ENCODE peak calls at places on chromosomes 2 and 18, in four cellular contexts. One of them, this sample, is unnamed.

GRCh38 chr18:21112140-21112473 is 494 bp upstream of the ROCK1 start:
- DNase-seq in mesendoderm: no peak
- DNase-seq in spleen: peak; percentile 93
- DNase-seq in keratinocyte: no peak
- DNase-seq in this sample: no peak

GRCh38 chr2:239273280-239274234 is 127.3 kb downstream of the HDAC4 start:
- DNase-seq in mesendoderm: no peak
- DNase-seq in spleen: peak; percentile 87
- DNase-seq in keratinocyte: no peak
- DNase-seq in this sample: no peak

GRCh38 chr2:131635576-131635975 is 107.9 kb downstream of the CCDC74A start:
- DNase-seq in mesendoderm: no peak
- DNase-seq in spleen: no peak
- DNase-seq in keratinocyte: no peak
- DNase-seq in this sample: no peak

GRCh38 chr2:234823877-234824376 is 127.9 kb upstream of the SH3BP4 start:
- DNase-seq in mesendoderm: no peak
- DNase-seq in spleen: no peak
- DNase-seq in keratinocyte: no peak
- DNase-seq in this sample: peak; percentile 55

GRCh38 chr18:2903006-2903405 is 56.2 kb downstream of the EMILIN2 start:
- DNase-seq in mesendoderm: no peak
- DNase-seq in spleen: no peak
- DNase-seq in keratinocyte: no peak
- DNase-seq in this sample: no peak

GRCh38 chr2:7961550-7961949 is 720.3 kb upstream of the ID2 start:
- DNase-seq in mesendoderm: no peak
- DNase-seq in spleen: no peak
- DNase-seq in keratinocyte: no peak
- DNase-seq in this sample: no peak

GRCh38 chr2:45888167-45888566 is 236.7 kb downstream of the PRKCE start:
- DNase-seq in mesendoderm: no peak
- DNase-seq in spleen: no peak
- DNase-seq in keratinocyte: no peak
- DNase-seq in this sample: no peak

GRCh38 chr2:127675335-127676261 is at the start of gene LIMS2:
- DNase-seq in mesendoderm: peak; percentile 50
- DNase-seq in spleen: peak; percentile 78
- DNase-seq in keratinocyte: no peak
- DNase-seq in this sample: no peak

GRCh38 chr2:69762513-69763494 is 20.9 kb downstream of the ANXA4 start:
- DNase-seq in mesendoderm: no peak
- DNase-seq in spleen: no peak
- DNase-seq in keratinocyte: no peak
- DNase-seq in this sample: no peak

GRCh38 chr2:150607471-150607870 is 120.0 kb upstream of the RND3 start:
- DNase-seq in mesendoderm: no peak
- DNase-seq in spleen: no peak
- DNase-seq in keratinocyte: no peak
- DNase-seq in this sample: no peak

GRCh38 chr2:109066917-109067828 is 61.8 kb upstream of the SH3RF3 start:
- DNase-seq in mesendoderm: peak; percentile 46
- DNase-seq in spleen: peak; percentile 42
- DNase-seq in keratinocyte: no peak
- DNase-seq in this sample: no peak

GRCh38 chr18:3869848-3870247 is 419.9 kb downstream of the TGIF1 start:
- DNase-seq in mesendoderm: peak; percentile 66
- DNase-seq in spleen: no peak
- DNase-seq in keratinocyte: no peak
- DNase-seq in this sample: no peak

GRCh38 chr18:54163458-54163857 is 61.0 kb downstream of the MBD2 start:
- DNase-seq in mesendoderm: no peak
- DNase-seq in spleen: no peak
- DNase-seq in keratinocyte: no peak
- DNase-seq in this sample: no peak

GRCh38 chr2:22450831-22451230 is 934.1 kb upstream of the KLHL29 start:
- DNase-seq in mesendoderm: no peak
- DNase-seq in spleen: no peak
- DNase-seq in keratinocyte: no peak
- DNase-seq in this sample: no peak

GRCh38 chr18:7740815-7741214 is 173.7 kb downstream of the PTPRM start:
- DNase-seq in mesendoderm: peak; percentile 63
- DNase-seq in spleen: no peak
- DNase-seq in keratinocyte: no peak
- DNase-seq in this sample: no peak

GRCh38 chr2:37588316-37588777 is 83.1 kb downstream of the CDC42EP3 start:
- DNase-seq in mesendoderm: no peak
- DNase-seq in spleen: no peak
- DNase-seq in keratinocyte: no peak
- DNase-seq in this sample: no peak
- H3K4me1 ChIP-seq in mesendoderm: peaks cover 2% of the 10 kb centered on the region
- H3K4me1 ChIP-seq in spleen: peaks cover 18% of the 10 kb centered on the region
- H3K4me1 ChIP-seq in keratinocyte: peaks cover 68% of the 10 kb centered on the region
- H3K4me1 ChIP-seq in this sample: peaks cover 13% of the 10 kb centered on the region

GRCh38 chr2:219517954-219518778 is 3.9 kb downstream of the ASIC4 start:
- DNase-seq in mesendoderm: no peak
- DNase-seq in spleen: no peak
- DNase-seq in keratinocyte: no peak
- DNase-seq in this sample: no peak
- H3K4me1 ChIP-seq in mesendoderm: peaks cover 7% of the 10 kb centered on the region
- H3K4me1 ChIP-seq in spleen: peaks cover 6% of the 10 kb centered on the region
- H3K4me1 ChIP-seq in keratinocyte: peaks cover 8% of the 10 kb centered on the region
- H3K4me1 ChIP-seq in this sample: no peaks in the 10 kb centered on the region

GRCh38 chr18:75275226-75275625 is 64.6 kb downstream of the TSHZ1 start:
- DNase-seq in mesendoderm: no peak
- DNase-seq in spleen: no peak
- DNase-seq in keratinocyte: no peak
- DNase-seq in this sample: no peak
- H3K4me1 ChIP-seq in mesendoderm: no peaks in the 10 kb centered on the region
- H3K4me1 ChIP-seq in spleen: no peaks in the 10 kb centered on the region
- H3K4me1 ChIP-seq in keratinocyte: no peaks in the 10 kb centered on the region
- H3K4me1 ChIP-seq in this sample: peaks cover 10% of the 10 kb centered on the region

GRCh38 chr2:134124047-134124753 is 129.7 kb upstream of the MGAT5 start:
- DNase-seq in mesendoderm: no peak
- DNase-seq in spleen: no peak
- DNase-seq in keratinocyte: no peak
- DNase-seq in this sample: no peak

GRCh38 chr2:134128746-134129145 is 125.1 kb upstream of the MGAT5 start:
- DNase-seq in mesendoderm: no peak
- DNase-seq in spleen: no peak
- DNase-seq in keratinocyte: no peak
- DNase-seq in this sample: no peak

GRCh38 chr2:134131681-134132486 is 122.0 kb upstream of the MGAT5 start:
- DNase-seq in mesendoderm: no peak
- DNase-seq in spleen: no peak
- DNase-seq in keratinocyte: peak; percentile 93
- DNase-seq in this sample: no peak

GRCh38 chr2:134129900-134130537 is 123.9 kb upstream of the MGAT5 start:
- DNase-seq in mesendoderm: no peak
- DNase-seq in spleen: no peak
- DNase-seq in keratinocyte: no peak
- DNase-seq in this sample: no peak

DNA sequence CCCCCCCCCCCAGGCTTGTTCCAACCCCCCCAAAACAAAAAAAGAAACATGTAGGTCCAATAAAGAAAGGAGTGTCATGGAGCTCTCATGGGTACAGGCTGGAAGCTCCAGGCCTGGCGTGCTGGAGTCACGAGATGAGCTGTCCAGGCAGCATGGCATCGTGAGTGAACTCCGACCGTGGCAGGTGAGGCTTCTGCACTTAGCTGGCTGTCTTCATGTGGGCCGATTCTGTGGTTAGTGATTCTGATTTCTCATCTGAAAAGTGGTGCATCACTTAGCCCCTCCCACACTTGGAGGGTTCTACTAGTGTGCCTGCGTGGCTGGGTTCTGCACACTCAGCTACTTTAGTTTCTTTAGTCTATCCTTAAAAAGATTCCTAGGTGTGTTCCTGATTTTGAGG is 126.4 kb upstream of the MGAT5 start:
- DNase-seq in mesendoderm: no peak
- DNase-seq in spleen: no peak
- DNase-seq in keratinocyte: no peak
- DNase-seq in this sample: no peak
- H3K4me1 ChIP-seq in mesendoderm: no peaks in the 10 kb centered on the region
- H3K4me1 ChIP-seq in spleen: peaks cover 42% of the 10 kb centered on the region
- H3K4me1 ChIP-seq in keratinocyte: peaks cover 20% of the 10 kb centered on the region
- H3K4me1 ChIP-seq in this sample: peaks cover 10% of the 10 kb centered on the region

GRCh38 chr18:75204978-75205759 is 3.8 kb downstream of the PTGR3 start:
- DNase-seq in mesendoderm: peak; percentile 37
- DNase-seq in spleen: no peak
- DNase-seq in keratinocyte: no peak
- DNase-seq in this sample: no peak

GRCh38 chr18:75205760-75206109 is 3.2 kb downstream of the PTGR3 start:
- DNase-seq in mesendoderm: peak; percentile 57
- DNase-seq in spleen: no peak
- DNase-seq in keratinocyte: no peak
- DNase-seq in this sample: no peak

GRCh38 chr18:75207298-75208054 is 1.5 kb downstream of the PTGR3 start:
- DNase-seq in mesendoderm: peak; percentile 11
- DNase-seq in spleen: no peak
- DNase-seq in keratinocyte: no peak
- DNase-seq in this sample: no peak

GRCh38 chr18:75208055-75208835 is 694 bp downstream of the PTGR3 start:
- DNase-seq in mesendoderm: peak; percentile 50
- DNase-seq in spleen: peak; percentile 89
- DNase-seq in keratinocyte: no peak
- DNase-seq in this sample: peak; percentile 54

DNA sequence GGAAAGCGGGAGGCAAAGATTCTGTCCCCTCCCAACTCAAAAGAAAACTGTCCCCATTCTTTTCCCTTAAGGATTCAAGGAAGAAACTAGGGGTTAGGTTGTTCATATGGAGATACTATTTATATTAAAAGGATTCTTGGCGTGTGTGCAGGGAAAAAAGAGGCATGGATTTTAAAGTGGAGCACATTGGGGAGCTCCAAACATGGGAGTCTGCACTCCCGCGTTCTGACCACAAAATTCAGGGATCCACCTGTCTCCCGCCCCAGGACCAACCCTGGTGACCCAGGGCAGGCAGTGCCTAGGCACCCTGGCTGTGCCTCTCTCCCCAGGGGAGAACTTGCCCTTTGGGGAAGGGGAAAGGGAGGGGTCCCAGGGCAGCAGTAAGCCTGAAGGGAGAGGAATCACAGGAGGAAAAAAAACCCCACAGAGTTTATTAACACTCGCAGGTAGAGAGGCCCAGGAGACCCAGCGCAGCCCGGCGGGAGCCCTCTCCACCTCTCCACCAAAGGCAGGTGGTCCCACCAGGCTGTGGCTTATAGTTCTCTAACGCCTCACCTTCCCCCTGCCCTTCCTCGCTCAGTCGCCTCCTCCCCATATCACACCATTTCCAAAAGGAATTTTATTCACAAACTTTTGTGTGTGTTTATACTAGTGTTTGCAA is 2.2 kb downstream of the PTGR3 start:
- DNase-seq in mesendoderm: peak; percentile 13
- DNase-seq in spleen: no peak
- DNase-seq in keratinocyte: no peak
- DNase-seq in this sample: no peak
- H3K4me1 ChIP-seq in mesendoderm: peaks cover 3% of the 10 kb centered on the region
- H3K4me1 ChIP-seq in spleen: peaks cover 29% of the 10 kb centered on the region
- H3K4me1 ChIP-seq in keratinocyte: peaks cover 26% of the 10 kb centered on the region
- H3K4me1 ChIP-seq in this sample: peaks cover 18% of the 10 kb centered on the region

GRCh38 chr18:9115984-9116383 is 13.5 kb downstream of the NDUFV2 start:
- DNase-seq in mesendoderm: no peak
- DNase-seq in spleen: no peak
- DNase-seq in keratinocyte: no peak
- DNase-seq in this sample: no peak

GRCh38 chr18:9123520-9123919 is 13.1 kb upstream of the ANKRD12 start:
- DNase-seq in mesendoderm: no peak
- DNase-seq in spleen: no peak
- DNase-seq in keratinocyte: no peak
- DNase-seq in this sample: no peak

GRCh38 chr18:9113468-9114149 is 11.1 kb downstream of the NDUFV2 start:
- DNase-seq in mesendoderm: no peak
- DNase-seq in spleen: no peak
- DNase-seq in keratinocyte: no peak
- DNase-seq in this sample: no peak

GRCh38 chr18:9120796-9121195 is 15.8 kb upstream of the ANKRD12 start:
- DNase-seq in mesendoderm: no peak
- DNase-seq in spleen: no peak
- DNase-seq in keratinocyte: no peak
- DNase-seq in this sample: no peak

GRCh38 chr18:9117980-9118841 is 15.7 kb downstream of the NDUFV2 start:
- DNase-seq in mesendoderm: no peak
- DNase-seq in spleen: no peak
- DNase-seq in keratinocyte: no peak
- DNase-seq in this sample: no peak
- H3K4me1 ChIP-seq in mesendoderm: no peaks in the 10 kb centered on the region
- H3K4me1 ChIP-seq in spleen: peaks cover 63% of the 10 kb centered on the region
- H3K4me1 ChIP-seq in keratinocyte: peaks cover 47% of the 10 kb centered on the region
- H3K4me1 ChIP-seq in this sample: peaks cover 8% of the 10 kb centered on the region

GRCh38 chr2:195533771-195534642 is 123.0 kb upstream of the SLC39A10 start:
- DNase-seq in mesendoderm: peak; percentile 51
- DNase-seq in spleen: peak; percentile 80
- DNase-seq in keratinocyte: peak; percentile 25
- DNase-seq in this sample: peak; percentile 60

GRCh38 chr2:195536863-195537262 is 120.2 kb upstream of the SLC39A10 start:
- DNase-seq in mesendoderm: no peak
- DNase-seq in spleen: no peak
- DNase-seq in keratinocyte: no peak
- DNase-seq in this sample: no peak

GRCh38 chr2:195537811-195538210 is 119.2 kb upstream of the SLC39A10 start:
- DNase-seq in mesendoderm: no peak
- DNase-seq in spleen: no peak
- DNase-seq in keratinocyte: no peak
- DNase-seq in this sample: no peak

GRCh38 chr2:195538937-195539336 is 118.1 kb upstream of the SLC39A10 start:
- DNase-seq in mesendoderm: no peak
- DNase-seq in spleen: no peak
- DNase-seq in keratinocyte: no peak
- DNase-seq in this sample: no peak

DNA sequence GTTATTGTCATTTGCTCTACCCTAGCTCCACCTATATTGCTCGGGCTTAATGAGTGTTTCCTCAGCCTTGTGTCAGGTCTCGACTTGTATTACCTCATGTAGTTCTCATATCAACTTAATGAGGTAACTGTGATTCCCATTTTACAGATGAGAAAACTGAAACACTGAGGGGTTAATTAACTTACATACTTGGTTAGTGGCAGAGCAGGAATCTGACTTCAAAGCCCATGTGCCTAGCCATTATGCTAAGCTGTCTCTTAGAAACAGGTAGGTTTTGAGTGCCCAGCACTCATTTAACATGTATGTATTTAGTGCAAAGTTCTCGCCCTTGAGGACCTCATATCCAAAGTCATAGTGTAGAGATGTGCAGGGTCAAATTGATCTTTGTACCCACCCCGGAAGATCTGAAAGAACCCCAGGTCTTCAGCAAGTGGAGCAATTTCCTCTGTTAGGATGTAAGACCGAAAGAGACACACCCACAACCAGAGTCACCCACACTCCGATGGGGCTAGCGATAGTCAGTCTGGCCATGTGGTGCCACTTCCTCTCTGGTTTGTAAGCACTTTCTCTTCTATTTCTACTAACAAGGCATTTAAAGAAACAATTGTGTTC is 121.0 kb upstream of the SLC39A10 start:
- DNase-seq in mesendoderm: no peak
- DNase-seq in spleen: peak; percentile 90
- DNase-seq in keratinocyte: no peak
- DNase-seq in this sample: peak; percentile 45
- H3K4me1 ChIP-seq in mesendoderm: peaks cover 3% of the 10 kb centered on the region
- H3K4me1 ChIP-seq in spleen: peaks cover 46% of the 10 kb centered on the region
- H3K4me1 ChIP-seq in keratinocyte: peaks cover 11% of the 10 kb centered on the region
- H3K4me1 ChIP-seq in this sample: no peaks in the 10 kb centered on the region

GRCh38 chr18:35158728-35159443 is 81.9 kb upstream of the ZNF397 start:
- DNase-seq in mesendoderm: no peak
- DNase-seq in spleen: no peak
- DNase-seq in keratinocyte: no peak
- DNase-seq in this sample: no peak
- H3K4me1 ChIP-seq in mesendoderm: no peaks in the 10 kb centered on the region
- H3K4me1 ChIP-seq in spleen: no peaks in the 10 kb centered on the region
- H3K4me1 ChIP-seq in keratinocyte: no peaks in the 10 kb centered on the region
- H3K4me1 ChIP-seq in this sample: peaks cover 4% of the 10 kb centered on the region

This sample was measured in lung.